ENCODE peak calls at places on chromosome 19, in six cellular contexts. Y is testis, F is mesothelial cell of epicardium, B is fibroblast of mammary gland, C is foreskin fibroblast, L is fibroblast of lung. X is an unnamed sample.

GRCh38 chr19:46373573-46374359 is 26.9 kb downstream of the PPP5C start:
- DNase-seq in Y (no peak), F (no peak), B (peak), C (peak), L (no peak), X (no peak)

GRCh38 chr19:43353606-43354304 is at the start of gene CD177:
- DNase-seq in Y (no peak), F (no peak), B (no peak), C (no peak), L (no peak), X (no peak)

GRCh38 chr19:4449022-4449825 is 8.4 kb downstream of the UBXN6 start:
- DNase-seq in Y (peak), F (no peak), B (peak), C (no peak), L (peak), X (no peak)

GRCh38 chr19:46118136-46118535 is 6.4 kb downstream of the IGFL3 start:
- DNase-seq in Y (no peak), F (no peak), B (no peak), C (no peak), L (no peak), X (no peak)

GRCh38 chr19:32682317-32682716 is 6.7 kb downstream of the RGS9BP start:
- DNase-seq in Y (no peak), F (no peak), B (no peak), C (no peak), L (no peak), X (no peak)

GRCh38 chr19:12448808-12449207 is 8.0 kb upstream of the ZNF443 start:
- DNase-seq in Y (no peak), F (no peak), B (no peak), C (no peak), L (no peak), X (no peak)

GRCh38 chr19:1956868-1957492 is 16.0 kb downstream of the CSNK1G2 start:
- DNase-seq in Y (peak), F (no peak), B (no peak), C (no peak), L (no peak), X (no peak)

GRCh38 chr19:19670070-19670551 is 1.5 kb downstream of the ZNF101 start:
- DNase-seq in Y (peak), F (no peak), B (no peak), C (no peak), L (no peak), X (no peak)

GRCh38 chr19:51699170-51699569 is 6.0 kb downstream of the SPACA6 start:
- DNase-seq in Y (no peak), F (no peak), B (no peak), C (no peak), L (no peak), X (no peak)

GRCh38 chr19:15276620-15277019 is 44.4 kb upstream of the EPHX3 start:
- DNase-seq in Y (no peak), F (no peak), B (no peak), C (no peak), L (no peak), X (no peak)

GRCh38 chr19:2887391-2887914 is 13.3 kb upstream of the ZNF57 start:
- DNase-seq in Y (peak), F (no peak), B (peak), C (peak), L (peak), X (no peak)

GRCh38 chr19:52991484-52991883 is 22.2 kb upstream of the ERVV-1 start:
- DNase-seq in Y (no peak), F (no peak), B (peak), C (peak), L (peak), X (no peak)

GRCh38 chr19:18373892-18374629 is 11.9 kb upstream of the GDF15 start:
- DNase-seq in Y (peak), F (peak), B (peak), C (peak), L (peak), X (peak)

GRCh38 chr19:23882493-23882892 is 32.2 kb upstream of the ZNF726 start:
- DNase-seq in Y (peak), F (no peak), B (no peak), C (peak), L (no peak), X (no peak)

GRCh38 chr19:35341565-35342225 is 6.0 kb upstream of the FFAR1 start:
- DNase-seq in Y (no peak), F (no peak), B (no peak), C (no peak), L (no peak), X (no peak)

GRCh38 chr19:17220207-17220758 is 5.1 kb downstream of the USE1 start:
- DNase-seq in Y (no peak), F (no peak), B (peak), C (peak), L (peak), X (no peak)

DNA sequence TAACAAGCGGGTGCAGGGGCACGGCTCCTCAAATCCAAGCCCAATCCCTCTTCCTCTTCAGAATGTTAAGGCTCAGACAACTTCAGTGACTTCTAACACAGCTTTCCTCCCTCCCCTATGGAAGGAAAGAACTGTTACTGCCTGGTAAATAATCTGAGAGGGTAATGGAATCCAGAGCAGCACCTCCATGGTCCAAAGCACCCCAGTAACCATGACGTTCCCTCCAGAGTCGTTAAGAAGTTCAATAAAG is 969 bp downstream of the AKT2 start:
- DNase-seq in Y (no peak), F (no peak), B (no peak), C (no peak), L (no peak), X (no peak)
- TF ChIP-seq CTCF in Y (no peak), F (no peak), B (no peak), C (no peak), L (no peak), X (no peak)

GRCh38 chr19:38932425-38933179 is 1.9 kb downstream of the MRPS12 start:
- DNase-seq in Y (peak), F (no peak), B (peak), C (no peak), L (peak), X (no peak)
- TF ChIP-seq CTCF in Y (no peak), F (no peak), B (peak), C (peak), L (peak), X (peak)

DNA sequence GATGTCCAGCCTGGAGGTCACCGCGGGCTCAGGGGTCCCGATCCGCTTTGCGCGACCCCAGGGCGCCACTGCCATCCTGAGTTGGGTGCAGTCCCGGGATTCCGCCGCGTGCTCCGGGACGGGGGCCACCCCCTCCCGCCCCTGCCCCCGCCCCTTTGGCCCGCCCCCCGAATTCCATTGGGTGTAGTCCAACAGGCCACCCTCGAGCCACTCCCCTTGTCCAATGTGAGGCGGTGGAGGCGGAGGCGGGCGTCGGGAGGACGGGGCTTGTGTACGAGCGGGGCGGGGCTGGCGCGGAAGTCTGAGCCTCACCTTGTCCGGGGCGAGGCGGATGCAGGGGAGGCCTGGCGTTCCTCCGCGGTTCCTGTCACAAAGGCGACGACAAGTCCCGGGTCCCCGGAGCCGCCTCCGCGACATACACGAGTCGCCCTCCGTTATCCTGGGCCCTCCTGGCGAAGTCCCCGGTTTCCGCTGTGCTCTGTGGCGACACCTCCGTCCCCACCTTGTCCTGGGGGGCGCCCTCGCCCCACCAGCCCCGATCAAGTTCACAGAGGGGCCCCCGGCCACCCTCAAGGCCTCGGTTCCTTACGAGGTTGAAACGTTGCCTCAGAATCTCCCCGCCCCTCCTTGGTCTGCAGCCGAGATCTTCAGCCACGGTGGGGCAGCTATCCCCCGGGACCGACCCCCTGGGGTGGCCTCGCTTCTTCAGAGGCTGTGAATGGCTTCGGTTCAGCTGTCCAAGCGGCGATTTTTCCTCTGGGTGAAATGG is 1.2 kb downstream of the LDLR start:
- DNase-seq in Y (peak), F (peak), B (peak), C (peak), L (peak), X (peak)
- TF ChIP-seq CTCF in Y (no peak), F (no peak), B (no peak), C (no peak), L (no peak), X (no peak)

GRCh38 chr19:42116308-42117075 is 15.8 kb downstream of the POU2F2 start:
- DNase-seq in Y (no peak), F (no peak), B (no peak), C (no peak), L (no peak), X (no peak)
- TF ChIP-seq CTCF in Y (no peak), F (peak), B (peak), C (no peak), L (peak), X (peak)

GRCh38 chr19:7337380-7338194 is 11.2 kb upstream of the ARHGEF18 start:
- DNase-seq in Y (no peak), F (no peak), B (no peak), C (no peak), L (no peak), X (no peak)
- TF ChIP-seq CTCF in Y (no peak), F (no peak), B (no peak), C (no peak), L (no peak), X (no peak)

X was measured in glutamatergic neuron.